ENCODE peak calls at places on chromosome 19, in nine cellular contexts. N, U, L, R, Y, S, O, P and J are unnamed samples.

GRCh38 chr19:6099633-6100032 is 10.7 kb downstream of the RFX2 start:
- DNase-seq in N (no peak), U (no peak), L (no peak), R (no peak), Y (no peak), S (no peak), O (no peak), P (no peak), J (no peak)

GRCh38 chr19:54464624-54465266 is 1.2 kb upstream of the LENG9 start:
- DNase-seq in N (peak), U (peak), L (peak), R (peak), Y (peak), S (peak), O (no peak), P (peak), J (peak)

GRCh38 chr19:48868196-48868886 is at the start of gene PLEKHA4:
- DNase-seq in N (no peak), U (peak), L (no peak), R (no peak), Y (no peak), S (peak), O (no peak), P (peak), J (no peak)

GRCh38 chr19:58572818-58573657 is at the start of gene MZF1:
- DNase-seq in N (peak), U (peak), L (no peak), R (peak), Y (peak), S (peak), O (peak), P (peak), J (peak)

GRCh38 chr19:47035127-47035494 is 13.3 kb downstream of the TMEM160 start:
- DNase-seq in N (no peak), U (no peak), L (no peak), R (peak), Y (no peak), S (peak), O (no peak), P (no peak), J (no peak)

GRCh38 chr19:6769006-6769637 is 1.9 kb upstream of the SH2D3A start:
- DNase-seq in N (no peak), U (no peak), L (no peak), R (peak), Y (no peak), S (no peak), O (no peak), P (peak), J (no peak)

GRCh38 chr19:44455100-44455499 is 6.8 kb upstream of the ZNF229 start:
- DNase-seq in N (no peak), U (no peak), L (no peak), R (no peak), Y (no peak), S (no peak), O (no peak), P (no peak), J (no peak)

GRCh38 chr19:49217382-49217781 is 59.8 kb downstream of the TRPM4 start:
- DNase-seq in N (no peak), U (no peak), L (no peak), R (no peak), Y (no peak), S (peak), O (no peak), P (peak), J (no peak)

GRCh38 chr19:39407394-39407643 is 672 bp downstream of the ZFP36 start:
- DNase-seq in N (no peak), U (no peak), L (no peak), R (no peak), Y (no peak), S (no peak), O (no peak), P (no peak), J (no peak)

GRCh38 chr19:33819496-33819874 is 22.8 kb downstream of the KCTD15 start:
- DNase-seq in N (no peak), U (no peak), L (no peak), R (no peak), Y (no peak), S (no peak), O (no peak), P (no peak), J (no peak)

GRCh38 chr19:48085904-48086864 is 24.4 kb downstream of the PLA2G4C start:
- DNase-seq in N (no peak), U (no peak), L (no peak), R (peak), Y (no peak), S (no peak), O (no peak), P (no peak), J (no peak)

GRCh38 chr19:51965583-51965982 is 21.1 kb downstream of the ZNF350 start:
- DNase-seq in N (no peak), U (no peak), L (no peak), R (no peak), Y (no peak), S (no peak), O (no peak), P (no peak), J (no peak)

GRCh38 chr19:4911786-4912672 is 2.7 kb downstream of the UHRF1 start:
- DNase-seq in N (peak), U (peak), L (peak), R (peak), Y (peak), S (peak), O (peak), P (peak), J (peak)

GRCh38 chr19:18415177-18415867 is 3.9 kb upstream of the SSBP4 start:
- DNase-seq in N (no peak), U (no peak), L (no peak), R (no peak), Y (no peak), S (peak), O (no peak), P (peak), J (no peak)

GRCh38 chr19:54233941-54234340 is 8.6 kb downstream of the LILRA6 start:
- DNase-seq in N (no peak), U (peak), L (no peak), R (no peak), Y (no peak), S (no peak), O (no peak), P (no peak), J (no peak)

GRCh38 chr19:7618771-7619510 is 10.4 kb downstream of the XAB2 start:
- DNase-seq in N (no peak), U (peak), L (no peak), R (no peak), Y (no peak), S (no peak), O (no peak), P (no peak), J (no peak)

GRCh38 chr19:29606420-29606747 is 301 bp downstream of the POP4 start:
- DNase-seq in N (no peak), U (no peak), L (no peak), R (no peak), Y (no peak), S (no peak), O (no peak), P (no peak), J (no peak)

GRCh38 chr19:40534148-40534547 is 42.5 kb upstream of the SHKBP1 start:
- DNase-seq in N (no peak), U (no peak), L (no peak), R (no peak), Y (no peak), S (no peak), O (no peak), P (no peak), J (no peak)

GRCh38 chr19:10228925-10229324 is 2.2 kb downstream of the S1PR2 start:
- DNase-seq in N (no peak), U (no peak), L (peak), R (peak), Y (no peak), S (no peak), O (no peak), P (peak), J (no peak)

GRCh38 chr19:14603990-14604387 is 21.1 kb downstream of the CLEC17A start:
- DNase-seq in N (no peak), U (no peak), L (no peak), R (peak), Y (no peak), S (no peak), O (no peak), P (no peak), J (no peak)

GRCh38 chr19:19460761-19461265 is 54.5 kb downstream of the TSSK6 start:
- DNase-seq in N (peak), U (peak), L (no peak), R (peak), Y (no peak), S (peak), O (no peak), P (peak), J (no peak)

GRCh38 chr19:2274937-2275535 is 6.9 kb downstream of the PEAK3 start:
- DNase-seq in N (no peak), U (peak), L (peak), R (peak), Y (no peak), S (peak), O (peak), P (peak), J (no peak)

GRCh38 chr19:58578430-58578925 is 5.3 kb upstream of the MZF1 start:
- DNase-seq in N (no peak), U (no peak), L (no peak), R (no peak), Y (no peak), S (no peak), O (no peak), P (no peak), J (no peak)